ENCODE peak calls at places on chromosomes 6 and 20, in nine cellular contexts. One of them, this sample, is unnamed.

GRCh38 chr20:3613821-3614440 is 49.3 kb downstream of the GFRA4 start:
- DNase-seq in HCT116: no peak
- DNase-seq in choroid plexus epithelial cell: peak; percentile 16
- DNase-seq in nephron progenitor cell: no peak
- DNase-seq in CD4-positive, alpha-beta T cell: no peak
- DNase-seq in H9: no peak
- DNase-seq in GM20000: no peak
- DNase-seq in AG04450: no peak
- DNase-seq in body of pancreas: no peak
- DNase-seq in this sample: no peak

GRCh38 chr6:64294034-64294433 is 658.4 kb downstream of the PHF3 start:
- DNase-seq in HCT116: no peak
- DNase-seq in choroid plexus epithelial cell: peak; percentile 40
- DNase-seq in nephron progenitor cell: no peak
- DNase-seq in CD4-positive, alpha-beta T cell: no peak
- DNase-seq in H9: no peak
- DNase-seq in GM20000: no peak
- DNase-seq in AG04450: no peak
- DNase-seq in body of pancreas: no peak
- DNase-seq in this sample: no peak

GRCh38 chr20:17479041-17479657 is 52.0 kb downstream of the BFSP1 start:
- DNase-seq in HCT116: no peak
- DNase-seq in choroid plexus epithelial cell: no peak
- DNase-seq in nephron progenitor cell: no peak
- DNase-seq in CD4-positive, alpha-beta T cell: no peak
- DNase-seq in H9: no peak
- DNase-seq in GM20000: no peak
- DNase-seq in AG04450: no peak
- DNase-seq in body of pancreas: no peak
- DNase-seq in this sample: no peak

GRCh38 chr20:8647868-8648495 is 420.9 kb upstream of the PLCB4 start:
- DNase-seq in HCT116: no peak
- DNase-seq in choroid plexus epithelial cell: no peak
- DNase-seq in nephron progenitor cell: no peak
- DNase-seq in CD4-positive, alpha-beta T cell: no peak
- DNase-seq in H9: no peak
- DNase-seq in GM20000: no peak
- DNase-seq in AG04450: no peak
- DNase-seq in body of pancreas: no peak
- DNase-seq in this sample: no peak

GRCh38 chr20:57819291-57819690 is 109.5 kb upstream of the PMEPA1 start:
- DNase-seq in HCT116: no peak
- DNase-seq in choroid plexus epithelial cell: no peak
- DNase-seq in nephron progenitor cell: no peak
- DNase-seq in CD4-positive, alpha-beta T cell: no peak
- DNase-seq in H9: no peak
- DNase-seq in GM20000: no peak
- DNase-seq in AG04450: no peak
- DNase-seq in body of pancreas: no peak
- DNase-seq in this sample: no peak

GRCh38 chr6:6843057-6843627 is 254.6 kb downstream of the LY86 start:
- DNase-seq in HCT116: no peak
- DNase-seq in choroid plexus epithelial cell: peak; percentile 52
- DNase-seq in nephron progenitor cell: no peak
- DNase-seq in CD4-positive, alpha-beta T cell: no peak
- DNase-seq in H9: no peak
- DNase-seq in GM20000: no peak
- DNase-seq in AG04450: no peak
- DNase-seq in body of pancreas: no peak
- DNase-seq in this sample: no peak

GRCh38 chr6:81890846-81891245 is 138.4 kb upstream of the TENT5A start:
- DNase-seq in HCT116: no peak
- DNase-seq in choroid plexus epithelial cell: peak; percentile 68
- DNase-seq in nephron progenitor cell: no peak
- DNase-seq in CD4-positive, alpha-beta T cell: no peak
- DNase-seq in H9: no peak
- DNase-seq in GM20000: no peak
- DNase-seq in AG04450: no peak
- DNase-seq in body of pancreas: no peak
- DNase-seq in this sample: no peak

GRCh38 chr6:4776493-4776966 is 326 bp downstream of the CDYL start:
- DNase-seq in HCT116: no peak
- DNase-seq in choroid plexus epithelial cell: no peak
- DNase-seq in nephron progenitor cell: peak; percentile 70
- DNase-seq in CD4-positive, alpha-beta T cell: peak; percentile 22
- DNase-seq in H9: peak; percentile 44
- DNase-seq in GM20000: peak; percentile 72
- DNase-seq in AG04450: no peak
- DNase-seq in body of pancreas: no peak
- DNase-seq in this sample: peak; percentile 36

GRCh38 chr20:48875233-48875913 is 46.1 kb upstream of the ARFGEF2 start:
- DNase-seq in HCT116: no peak
- DNase-seq in choroid plexus epithelial cell: no peak
- DNase-seq in nephron progenitor cell: no peak
- DNase-seq in CD4-positive, alpha-beta T cell: no peak
- DNase-seq in H9: no peak
- DNase-seq in GM20000: no peak
- DNase-seq in AG04450: no peak
- DNase-seq in body of pancreas: no peak
- DNase-seq in this sample: no peak

GRCh38 chr6:170008386-170008785 is 257.0 kb downstream of the ERMARD start:
- DNase-seq in HCT116: no peak
- DNase-seq in choroid plexus epithelial cell: no peak
- DNase-seq in nephron progenitor cell: no peak
- DNase-seq in CD4-positive, alpha-beta T cell: no peak
- DNase-seq in H9: peak; percentile 27
- DNase-seq in GM20000: no peak
- DNase-seq in AG04450: no peak
- DNase-seq in body of pancreas: no peak
- DNase-seq in this sample: no peak

GRCh38 chr6:114342086-114342825 is 567 bp downstream of the HS3ST5 start:
- DNase-seq in HCT116: no peak
- DNase-seq in choroid plexus epithelial cell: no peak
- DNase-seq in nephron progenitor cell: peak; percentile 64
- DNase-seq in CD4-positive, alpha-beta T cell: no peak
- DNase-seq in H9: peak; percentile 46
- DNase-seq in GM20000: peak; percentile 32
- DNase-seq in AG04450: no peak
- DNase-seq in body of pancreas: peak; percentile 12
- DNase-seq in this sample: peak; percentile 6

DNA sequence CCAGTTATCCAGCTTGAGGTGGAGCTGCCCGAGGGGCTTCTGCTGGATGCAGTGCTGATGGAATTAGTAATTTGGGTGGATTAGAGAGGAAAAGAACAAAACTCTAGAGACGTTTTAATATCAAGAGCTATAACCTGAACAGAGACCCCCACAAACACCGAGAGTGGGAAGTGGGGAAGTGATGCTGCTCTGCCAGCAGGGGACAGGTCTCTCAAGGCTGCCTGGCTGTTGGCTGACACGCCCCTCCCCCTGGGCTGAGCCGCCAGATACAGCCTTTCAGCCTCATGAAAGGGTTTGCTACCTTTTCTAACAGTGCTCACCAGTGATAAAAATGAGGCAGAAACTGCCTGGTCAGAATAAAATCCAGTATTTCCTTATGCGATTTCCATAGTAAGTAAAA is 9.6 kb downstream of the LEMD2 start:
- DNase-seq in HCT116: no peak
- DNase-seq in choroid plexus epithelial cell: no peak
- DNase-seq in nephron progenitor cell: no peak
- DNase-seq in CD4-positive, alpha-beta T cell: no peak
- DNase-seq in H9: peak; percentile 67
- DNase-seq in GM20000: no peak
- DNase-seq in AG04450: no peak
- DNase-seq in body of pancreas: no peak
- DNase-seq in this sample: no peak
- TF ChIP-seq CTCF in HCT116: no peak
- TF ChIP-seq CTCF in choroid plexus epithelial cell: peak; percentile 37
- TF ChIP-seq CTCF in nephron progenitor cell: peak; percentile 32
- TF ChIP-seq CTCF in CD4-positive, alpha-beta T cell: no peak
- TF ChIP-seq CTCF in H9: peak; percentile 55
- TF ChIP-seq CTCF in GM20000: no peak
- TF ChIP-seq CTCF in AG04450: no peak
- TF ChIP-seq CTCF in body of pancreas: no peak
- TF ChIP-seq CTCF in this sample: peak; percentile 44

DNA sequence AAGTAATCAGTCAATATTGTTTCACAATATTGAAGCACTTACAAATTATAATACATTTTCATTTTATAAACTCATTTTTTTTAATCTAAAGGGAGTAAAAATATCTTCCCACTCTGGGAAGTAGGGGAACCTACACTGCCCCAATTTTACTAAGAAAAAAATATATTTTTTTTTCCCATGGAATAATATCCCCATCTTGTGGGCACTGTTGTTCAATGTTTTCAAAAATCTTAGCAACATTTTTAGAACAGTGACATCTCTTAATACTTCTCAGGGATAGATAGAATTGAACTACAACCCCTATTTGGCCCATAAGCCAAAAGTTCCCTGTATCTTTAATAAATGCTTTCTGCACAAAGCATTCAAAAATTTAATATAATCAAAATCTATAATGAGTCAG is 42.9 kb downstream of the ARHGAP18 start:
- DNase-seq in HCT116: no peak
- DNase-seq in choroid plexus epithelial cell: no peak
- DNase-seq in nephron progenitor cell: no peak
- DNase-seq in CD4-positive, alpha-beta T cell: no peak
- DNase-seq in H9: no peak
- DNase-seq in GM20000: no peak
- DNase-seq in AG04450: no peak
- DNase-seq in body of pancreas: no peak
- DNase-seq in this sample: no peak
- TF ChIP-seq CTCF in HCT116: peak; percentile 8
- TF ChIP-seq CTCF in choroid plexus epithelial cell: peak; percentile 28
- TF ChIP-seq CTCF in nephron progenitor cell: no peak
- TF ChIP-seq CTCF in CD4-positive, alpha-beta T cell: no peak
- TF ChIP-seq CTCF in H9: no peak
- TF ChIP-seq CTCF in GM20000: no peak
- TF ChIP-seq CTCF in AG04450: peak; percentile 31
- TF ChIP-seq CTCF in body of pancreas: no peak
- TF ChIP-seq CTCF in this sample: no peak

GRCh38 chr6:127550403-127550802 is 26.6 kb upstream of the C6orf58 start:
- DNase-seq in HCT116: no peak
- DNase-seq in choroid plexus epithelial cell: peak; percentile 68
- DNase-seq in nephron progenitor cell: no peak
- DNase-seq in CD4-positive, alpha-beta T cell: no peak
- DNase-seq in H9: no peak
- DNase-seq in GM20000: no peak
- DNase-seq in AG04450: no peak
- DNase-seq in body of pancreas: no peak
- DNase-seq in this sample: no peak

DNA sequence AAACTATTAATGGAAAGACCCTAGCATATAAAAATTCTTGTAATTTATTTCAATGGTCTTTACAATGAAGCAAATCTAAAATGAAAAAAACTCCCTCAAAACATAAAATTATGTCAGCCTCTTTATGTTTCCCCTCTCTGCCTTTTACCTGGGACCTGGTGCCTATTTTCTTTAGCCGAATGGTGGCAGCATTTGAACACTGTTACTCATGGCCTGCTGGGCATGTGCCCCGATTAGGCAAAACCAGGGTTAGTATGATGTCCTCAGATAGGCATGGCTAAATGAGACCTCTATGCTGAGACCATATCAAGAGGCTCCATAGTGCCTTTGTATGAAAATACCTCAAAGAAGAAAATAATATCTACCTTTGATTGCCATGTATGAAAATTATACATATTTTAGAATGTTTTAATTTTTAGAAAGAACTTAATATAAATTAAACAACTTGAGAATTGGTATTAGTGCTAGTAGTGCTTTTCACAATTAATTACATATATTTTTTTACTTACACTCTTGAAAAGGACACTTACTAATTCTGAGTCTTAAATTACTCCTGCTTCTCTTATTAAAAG is 22.5 kb upstream of the C6orf58 start:
- DNase-seq in HCT116: peak; percentile 60
- DNase-seq in choroid plexus epithelial cell: peak; percentile 57
- DNase-seq in nephron progenitor cell: no peak
- DNase-seq in CD4-positive, alpha-beta T cell: no peak
- DNase-seq in H9: peak; percentile 43
- DNase-seq in GM20000: peak; percentile 20
- DNase-seq in AG04450: no peak
- DNase-seq in body of pancreas: peak; percentile 31
- DNase-seq in this sample: no peak
- TF ChIP-seq CTCF in HCT116: peak; percentile 70
- TF ChIP-seq CTCF in choroid plexus epithelial cell: peak; percentile 66
- TF ChIP-seq CTCF in nephron progenitor cell: no peak
- TF ChIP-seq CTCF in CD4-positive, alpha-beta T cell: no peak
- TF ChIP-seq CTCF in H9: peak; percentile 69
- TF ChIP-seq CTCF in GM20000: peak; percentile 5
- TF ChIP-seq CTCF in AG04450: peak; percentile 57
- TF ChIP-seq CTCF in body of pancreas: peak; percentile 40
- TF ChIP-seq CTCF in this sample: peak; percentile 55

GRCh38 chr6:164109770-164110140 is 695.2 kb downstream of the QKI start:
- DNase-seq in HCT116: no peak
- DNase-seq in choroid plexus epithelial cell: peak; percentile 30
- DNase-seq in nephron progenitor cell: peak; percentile 9
- DNase-seq in CD4-positive, alpha-beta T cell: no peak
- DNase-seq in H9: peak; percentile 57
- DNase-seq in GM20000: no peak
- DNase-seq in AG04450: no peak
- DNase-seq in body of pancreas: peak; percentile 27
- DNase-seq in this sample: no peak
- TF ChIP-seq CTCF in HCT116: peak; percentile 16
- TF ChIP-seq CTCF in choroid plexus epithelial cell: peak; percentile 69
- TF ChIP-seq CTCF in nephron progenitor cell: peak; percentile 40
- TF ChIP-seq CTCF in CD4-positive, alpha-beta T cell: no peak
- TF ChIP-seq CTCF in H9: peak; percentile 81
- TF ChIP-seq CTCF in GM20000: peak; percentile 14
- TF ChIP-seq CTCF in AG04450: no peak
- TF ChIP-seq CTCF in body of pancreas: peak; percentile 44
- TF ChIP-seq CTCF in this sample: peak; percentile 58

DNA sequence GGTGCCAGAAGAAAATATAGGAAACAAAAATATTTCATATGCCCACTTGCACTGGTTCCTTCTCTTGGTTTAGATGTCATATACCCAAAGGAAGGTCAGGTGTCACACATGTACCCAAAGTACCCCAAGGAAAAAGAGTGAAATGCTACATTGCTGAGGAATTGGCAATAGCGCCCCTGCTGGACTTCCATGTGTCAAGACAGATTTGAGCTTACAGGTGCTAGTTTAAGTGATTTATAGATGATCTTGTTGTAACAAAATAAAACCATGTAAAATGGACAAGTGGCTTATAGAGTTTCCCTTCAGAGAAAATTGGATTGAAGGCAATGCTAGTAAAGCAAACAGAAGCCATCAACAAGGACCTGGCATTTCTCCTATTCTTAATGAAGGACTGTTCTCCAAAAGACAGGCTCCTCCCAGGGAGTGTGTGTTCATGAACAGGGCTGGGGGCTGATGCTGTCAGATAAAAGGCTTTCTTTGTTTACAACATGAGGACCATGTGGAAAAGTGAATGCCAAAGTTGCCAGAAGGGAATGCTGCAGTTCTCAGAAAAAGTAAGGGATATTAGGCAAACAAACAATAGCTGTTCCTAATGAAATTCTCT is 64.3 kb upstream of the PAK5 start:
- DNase-seq in HCT116: peak; percentile 26
- DNase-seq in choroid plexus epithelial cell: peak; percentile 18
- DNase-seq in nephron progenitor cell: peak; percentile 31
- DNase-seq in CD4-positive, alpha-beta T cell: no peak
- DNase-seq in H9: peak; percentile 55
- DNase-seq in GM20000: no peak
- DNase-seq in AG04450: no peak
- DNase-seq in body of pancreas: no peak
- DNase-seq in this sample: peak; percentile 18
- TF ChIP-seq CTCF in HCT116: no peak
- TF ChIP-seq CTCF in choroid plexus epithelial cell: peak; percentile 57
- TF ChIP-seq CTCF in nephron progenitor cell: peak; percentile 55
- TF ChIP-seq CTCF in CD4-positive, alpha-beta T cell: no peak
- TF ChIP-seq CTCF in H9: peak; percentile 84
- TF ChIP-seq CTCF in GM20000: peak; percentile 21
- TF ChIP-seq CTCF in AG04450: peak; percentile 57
- TF ChIP-seq CTCF in body of pancreas: peak; percentile 14
- TF ChIP-seq CTCF in this sample: peak; percentile 65

GRCh38 chr20:50788045-50788867 is 6.6 kb upstream of the BCAS4 start:
- DNase-seq in HCT116: peak; percentile 51
- DNase-seq in choroid plexus epithelial cell: peak; percentile 87
- DNase-seq in nephron progenitor cell: no peak
- DNase-seq in CD4-positive, alpha-beta T cell: no peak
- DNase-seq in H9: no peak
- DNase-seq in GM20000: no peak
- DNase-seq in AG04450: peak; percentile 53
- DNase-seq in body of pancreas: peak; percentile 37
- DNase-seq in this sample: no peak
- TF ChIP-seq CTCF in HCT116: peak; percentile 91
- TF ChIP-seq CTCF in choroid plexus epithelial cell: peak; percentile 81
- TF ChIP-seq CTCF in nephron progenitor cell: no peak
- TF ChIP-seq CTCF in CD4-positive, alpha-beta T cell: no peak
- TF ChIP-seq CTCF in H9: peak; percentile 48
- TF ChIP-seq CTCF in GM20000: no peak
- TF ChIP-seq CTCF in AG04450: peak; percentile 75
- TF ChIP-seq CTCF in body of pancreas: peak; percentile 26
- TF ChIP-seq CTCF in this sample: peak; percentile 57